ENCODE peak calls at places on chromosomes 3 and 15, in five cellular contexts. O is K562, R is HepG2, L is IMR-90, X is A549. I is an unnamed sample.
A peak's percentile ranks its signal among the peaks of the same experiment; 100 is the strongest.

GRCh38 chr3:105415981-105416380 is 49.3 kb downstream of the ALCAM start:
- DNase-seq in O (no peak), R (no peak), L (peak; percentile 65), X (no peak), I (no peak)

GRCh38 chr15:64875641-64876223 is 34.0 kb downstream of the PLEKHO2 start:
- DNase-seq in O (no peak), R (no peak), L (no peak), X (no peak), I (no peak)

GRCh38 chr15:85356276-85356675 is 24.1 kb upstream of the AKAP13 start:
- DNase-seq in O (no peak), R (no peak), L (no peak), X (no peak), I (no peak)

GRCh38 chr3:14548321-14548729 is 8.2 kb upstream of the GRIP2 start:
- DNase-seq in O (peak; percentile 78), R (peak; percentile 56), L (peak; percentile 56), X (peak; percentile 76), I (peak; percentile 39)

GRCh38 chr3:151024339-151024738 is 51.8 kb upstream of the CLRN1 start:
- DNase-seq in O (no peak), R (no peak), L (no peak), X (no peak), I (no peak)

GRCh38 chr15:85408270-85408746 is 27.9 kb downstream of the AKAP13 start:
- DNase-seq in O (no peak), R (no peak), L (no peak), X (no peak), I (no peak)

GRCh38 chr3:54654776-54655175 is 273.1 kb downstream of the LRTM1 start:
- DNase-seq in O (no peak), R (no peak), L (no peak), X (no peak), I (no peak)

GRCh38 chr3:180898572-180898971 is 13.9 kb upstream of the FXR1 start:
- DNase-seq in O (no peak), R (no peak), L (no peak), X (no peak), I (no peak)

GRCh38 chr3:50165388-50166308 is 10.5 kb downstream of the SEMA3F start:
- DNase-seq in O (no peak), R (no peak), L (peak; percentile 47), X (no peak), I (no peak)

GRCh38 chr15:90306560-90306959 is 41.1 kb downstream of the NGRN start:
- DNase-seq in O (no peak), R (no peak), L (no peak), X (no peak), I (no peak)

GRCh38 chr15:63461230-63461629 is 43.2 kb upstream of the USP3 start:
- DNase-seq in O (no peak), R (peak; percentile 35), L (no peak), X (no peak), I (no peak)

GRCh38 chr15:29043731-29044485 is 158.1 kb downstream of the APBA2 start:
- DNase-seq in O (no peak), R (no peak), L (peak; percentile 69), X (no peak), I (no peak)

GRCh38 chr15:90184119-90184785 is 16.9 kb upstream of the SEMA4B start:
- DNase-seq in O (peak; percentile 93), R (peak; percentile 24), L (no peak), X (peak; percentile 92), I (peak; percentile 71)

GRCh38 chr3:50196253-50196801 is 4.9 kb downstream of the GNAT1 start:
- DNase-seq in O (no peak), R (no peak), L (no peak), X (no peak), I (no peak)

GRCh38 chr15:80468776-80469175 is 64.6 kb downstream of the ARNT2 start:
- DNase-seq in O (no peak), R (no peak), L (no peak), X (no peak), I (no peak)

GRCh38 chr15:28014623-28015200 is 84.4 kb downstream of the OCA2 start:
- DNase-seq in O (no peak), R (no peak), L (no peak), X (no peak), I (no peak)
- TF ChIP-seq CEBPB in O (no peak), R (no peak), L (no peak), X (no peak), I (no peak)

GRCh38 chr15:60519218-60519617 is 40.3 kb upstream of the ICE2 start:
- DNase-seq in O (no peak), R (no peak), L (peak; percentile 31), X (no peak), I (no peak)
- TF ChIP-seq CEBPB in O (no peak), R (no peak), L (no peak), X (no peak), I (no peak)

GRCh38 chr3:119497824-119498187 is 541 bp upstream of the TIMMDC1 start:
- DNase-seq in O (peak; percentile 11), R (peak; percentile 20), L (peak; percentile 21), X (peak; percentile 22), I (no peak)
- TF ChIP-seq CEBPB in O (no peak), R (no peak), L (no peak), X (no peak), I (no peak)

GRCh38 chr3:179321585-179322322 is 1.1 kb upstream of the ZNF639 start:
- DNase-seq in O (peak; percentile 53), R (peak; percentile 29), L (peak; percentile 63), X (peak; percentile 39), I (no peak)
- TF ChIP-seq CEBPB in O (no peak), R (no peak), L (no peak), X (no peak), I (no peak)

GRCh38 chr3:128334086-128334650 is 132.5 kb downstream of the DNAJB8 start:
- DNase-seq in O (no peak), R (no peak), L (no peak), X (no peak), I (no peak)
- TF ChIP-seq CEBPB in O (no peak), R (no peak), L (no peak), X (no peak), I (no peak)

DNA sequence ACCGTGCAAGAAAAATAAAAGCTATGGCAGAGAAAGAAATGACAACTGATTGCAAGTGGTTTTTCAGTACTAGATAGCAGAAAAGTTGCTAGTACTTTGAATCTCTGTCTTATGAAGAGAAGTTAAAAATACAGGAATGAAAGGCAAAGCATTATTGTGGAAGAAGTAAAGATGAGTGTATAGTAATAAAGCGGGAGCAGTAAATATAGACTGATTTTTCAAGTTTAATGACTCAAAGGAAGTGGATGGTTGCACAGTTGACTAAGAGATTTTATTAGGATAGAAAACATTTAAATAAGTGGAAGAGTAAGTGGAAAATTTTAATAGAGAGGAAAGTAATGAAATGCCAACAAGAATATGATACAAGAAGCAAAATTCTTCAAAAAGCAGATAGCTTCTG is 1076.1 kb upstream of the CADM2 start:
- DNase-seq in O (no peak), R (no peak), L (no peak), X (no peak), I (no peak)
- TF ChIP-seq CEBPB in O (no peak), R (no peak), L (no peak), X (no peak), I (no peak)

DNA sequence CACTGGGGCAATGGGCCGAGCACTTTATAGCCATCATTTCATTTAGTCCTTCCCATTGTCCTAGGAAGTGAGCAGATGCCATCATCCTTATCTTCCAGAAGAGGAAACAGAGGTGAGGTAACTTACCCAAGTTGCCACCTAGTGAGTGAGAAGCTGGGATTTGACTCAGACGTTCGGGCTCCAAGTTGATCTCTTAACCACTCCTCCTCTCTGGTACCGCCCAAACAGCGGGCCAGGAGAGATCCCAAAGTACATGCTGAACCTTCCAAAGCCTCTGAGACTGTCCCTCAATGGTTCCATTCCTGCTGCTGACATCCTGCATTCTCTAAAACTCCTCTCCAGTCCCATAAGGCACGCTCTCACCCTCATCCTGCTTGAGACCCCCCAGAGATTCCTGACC is 56.2 kb downstream of the EXOG start:
- DNase-seq in O (no peak), R (no peak), L (no peak), X (no peak), I (no peak)
- TF ChIP-seq CEBPB in O (no peak), R (no peak), L (no peak), X (no peak), I (no peak)